ENCODE peak calls at places on chromosomes 6 and 20, in five cellular contexts. N, Z, O, L and R are unnamed samples.

GRCh38 chr6:168873266-168873665 is 380.4 kb downstream of the THBS2 start:
- DNase-seq in N (no peak), O (no peak), Z (no peak), L (no peak), R (no peak)

GRCh38 chr20:36645998-36646397 is at the start of gene SLA2:
- DNase-seq in Z (no peak), O (peak), N (no peak), L (no peak), R (no peak)

GRCh38 chr20:385448-385847 is 4.9 kb downstream of the TRIB3 start:
- DNase-seq in N (no peak), Z (no peak), O (no peak), L (no peak), R (no peak)

GRCh38 chr6:3331948-3332347 is 73.2 kb downstream of the PSMG4 start:
- DNase-seq in L (no peak), Z (no peak), N (no peak), O (no peak), R (no peak)

GRCh38 chr20:23298155-23298554 is 52.4 kb upstream of the NXT1 start:
- DNase-seq in O (no peak), N (no peak), L (no peak), Z (no peak), R (no peak)

GRCh38 chr20:58135441-58136170 is 92.8 kb downstream of the ANKRD60 start:
- DNase-seq in Z (no peak), L (peak), O (peak), N (no peak), R (no peak)

GRCh38 chr6:106098383-106099234 is 12.5 kb downstream of the PRDM1 start:
- DNase-seq in L (no peak), Z (no peak), O (no peak), N (no peak), R (no peak)

GRCh38 chr20:44030394-44030793 is 115.7 kb downstream of the TOX2 start:
- DNase-seq in Z (no peak), L (no peak), N (no peak), O (no peak), R (no peak)

GRCh38 chr6:17336425-17336824 is 55.3 kb downstream of the RBM24 start:
- DNase-seq in N (peak), Z (no peak), O (no peak), L (no peak), R (no peak)

GRCh38 chr20:63454729-63455567 is 17.5 kb downstream of the KCNQ2 start:
- DNase-seq in Z (no peak), L (peak), O (no peak), N (no peak), R (no peak)

GRCh38 chr6:37218061-37218460 is 39.5 kb upstream of the TBC1D22B start:
- DNase-seq in L (no peak), N (no peak), O (no peak), Z (no peak), R (no peak)

GRCh38 chr20:38131588-38132121 is 33.4 kb downstream of the TGM2 start:
- DNase-seq in Z (no peak), N (no peak), O (peak), L (no peak), R (no peak)

GRCh38 chr6:45054610-45055009 is 273.5 kb upstream of the RUNX2 start:
- DNase-seq in Z (no peak), N (no peak), L (no peak), O (no peak), R (no peak)

GRCh38 chr6:74715362-74716068 is 490.3 kb downstream of the COL12A1 start:
- DNase-seq in Z (no peak), N (no peak), L (no peak), O (no peak), R (no peak)

GRCh38 chr20:42118409-42119125 is 500.4 kb upstream of the CHD6 start:
- DNase-seq in O (no peak), N (no peak), L (no peak), Z (no peak), R (no peak)

GRCh38 chr6:112190164-112190563 is 64.2 kb downstream of the LAMA4 start:
- DNase-seq in L (no peak), Z (no peak), O (no peak), N (no peak), R (no peak)

GRCh38 chr20:20343886-20344381 is 24.0 kb upstream of the INSM1 start:
- DNase-seq in N (no peak), Z (no peak), O (no peak), L (no peak), R (no peak)

GRCh38 chr20:41905186-41905585 is 287.0 kb upstream of the CHD6 start:
- DNase-seq in N (no peak), Z (no peak), L (no peak), O (no peak), R (no peak)

GRCh38 chr20:48008850-48009535 is 223.7 kb upstream of the SULF2 start:
- DNase-seq in O (no peak), N (peak), L (no peak), Z (no peak), R (no peak)

GRCh38 chr6:92196320-92196719 is 1223.0 kb downstream of the EPHA7 start:
- DNase-seq in Z (no peak), L (no peak), O (no peak), N (no peak), R (no peak)

GRCh38 chr6:90249044-90249443 is 47.6 kb downstream of the BACH2 start:
- DNase-seq in L (no peak), O (no peak), Z (no peak), N (no peak), R (no peak)

GRCh38 chr20:61044499-61044898 is 207.6 kb upstream of the CDH4 start:
- DNase-seq in N (no peak), Z (no peak), L (no peak), O (no peak), R (no peak)

GRCh38 chr6:21469213-21469612 is 124.3 kb upstream of the SOX4 start:
- DNase-seq in Z (no peak), O (no peak), N (no peak), L (no peak), R (no peak)

GRCh38 chr20:7159903-7160302 is 392.4 kb downstream of the BMP2 start:
- DNase-seq in N (no peak), L (no peak), Z (no peak), O (no peak), R (no peak)

GRCh38 chr6:21504790-21505189 is 88.8 kb upstream of the SOX4 start:
- DNase-seq in N (no peak), O (no peak), L (no peak), Z (peak), R (no peak)

GRCh38 chr6:19715166-19715558 is 122.0 kb upstream of the ID4 start:
- DNase-seq in O (no peak), N (no peak), Z (no peak), L (no peak), R (no peak)

GRCh38 chr20:53738039-53738944 is 144.7 kb upstream of the ZNF217 start:
- DNase-seq in L (no peak), N (peak), Z (peak), O (no peak), R (peak)

GRCh38 chr20:63072231-63072791 is 65.5 kb upstream of the BHLHE23 start:
- DNase-seq in L (no peak), Z (no peak), N (no peak), O (peak), R (peak)